ENCODE peak calls at places on chromosomes 6 and 20, in four cellular contexts. V, N, O and F are unnamed samples.

GRCh38 chr6:161137320-161137719 is 136.5 kb downstream of the AGPAT4 start:
- DNase-seq in N (no peak), O (no peak), V (no peak), F (no peak)

GRCh38 chr6:142855877-142856606 is 88.9 kb downstream of the HIVEP2 start:
- DNase-seq in V (no peak), O (no peak), N (no peak), F (no peak)

GRCh38 chr6:122020588-122021271 is 378.7 kb upstream of the HSF2 start:
- DNase-seq in V (no peak), N (no peak), O (no peak), F (peak; percentile 75)

GRCh38 chr6:152566040-152566875 is 70.9 kb downstream of the SYNE1 start:
- DNase-seq in N (no peak), O (no peak), V (no peak), F (no peak)

GRCh38 chr20:62063601-62063980 is 2.1 kb downstream of the TAF4 start:
- DNase-seq in N (peak; percentile 26), O (no peak), V (no peak), F (peak; percentile 61)

GRCh38 chr20:63830821-63831593 is at the start of gene ZBTB46:
- DNase-seq in N (no peak), V (peak; percentile 72), O (no peak), F (peak; percentile 48)

GRCh38 chr6:7439243-7439642 is 49.6 kb downstream of the RIOK1 start:
- DNase-seq in O (no peak), N (no peak), V (no peak), F (no peak)

GRCh38 chr20:33554914-33555420 is 65.1 kb downstream of the CBFA2T2 start:
- DNase-seq in O (no peak), N (peak; percentile 95), V (peak; percentile 54), F (peak; percentile 98)

GRCh38 chr6:56713285-56713684 is 70.6 kb upstream of the DST start:
- DNase-seq in V (peak; percentile 14), N (peak; percentile 85), O (peak; percentile 63), F (peak; percentile 78)

GRCh38 chr6:105015482-105015881 is 58.6 kb downstream of the LIN28B start:
- DNase-seq in N (peak; percentile 16), O (no peak), V (no peak), F (peak; percentile 57)

GRCh38 chr6:87731818-87732661 is 30.0 kb upstream of the AKIRIN2 start:
- DNase-seq in N (peak; percentile 94), O (peak; percentile 93), V (peak; percentile 97), F (peak; percentile 93)

GRCh38 chr6:7035837-7036249 is 71.9 kb upstream of the RREB1 start:
- DNase-seq in V (no peak), O (no peak), N (no peak), F (no peak)

GRCh38 chr6:36722879-36723278 is 25.3 kb downstream of the RAB44 start:
- DNase-seq in O (no peak), V (no peak), N (no peak), F (no peak)

GRCh38 chr6:9334979-9335378 is 899.6 kb upstream of the SLC35B3 start:
- DNase-seq in N (no peak), O (no peak), V (no peak), F (no peak)

GRCh38 chr6:331622-332521 is 39.6 kb downstream of the DUSP22 start:
- DNase-seq in V (no peak), N (no peak), O (peak; percentile 47), F (no peak)

GRCh38 chr6:44487611-44488010 is 100.1 kb downstream of the CDC5L start:
- DNase-seq in O (no peak), N (no peak), V (no peak), F (no peak)

GRCh38 chr6:167351656-167352354 is 26.9 kb downstream of the TTLL2 start:
- DNase-seq in V (no peak), N (no peak), O (no peak), F (no peak)

GRCh38 chr6:137402143-137402542 is 92.1 kb downstream of the OLIG3 start:
- DNase-seq in O (no peak), V (no peak), N (no peak), F (no peak)

GRCh38 chr20:6944292-6944691 is 176.8 kb downstream of the BMP2 start:
- DNase-seq in O (no peak), V (no peak), N (no peak), F (no peak)

GRCh38 chr20:6942266-6942665 is 174.8 kb downstream of the BMP2 start:
- DNase-seq in V (no peak), O (no peak), N (no peak), F (no peak)

GRCh38 chr20:6940052-6940451 is 172.6 kb downstream of the BMP2 start:
- DNase-seq in V (no peak), O (no peak), N (no peak), F (no peak)
- H3K4me3 ChIP-seq in V (no peak overlapping the region), O (no peak overlapping the region), N (no peak overlapping the region), F (no peak overlapping the region)

GRCh38 chr20:31967830-31968249 is at the start of gene XKR7:
- DNase-seq in V (peak; percentile 12), N (no peak), O (no peak), F (no peak)

GRCh38 chr20:31972481-31973386 is 4.8 kb downstream of the XKR7 start:
- DNase-seq in N (no peak), O (no peak), V (no peak), F (no peak)

GRCh38 chr20:31966991-31967655 is 828 bp upstream of the XKR7 start:
- DNase-seq in V (no peak), N (no peak), O (no peak), F (no peak)

GRCh38 chr20:31962741-31963140 is 5.2 kb upstream of the XKR7 start:
- DNase-seq in O (no peak), N (no peak), V (no peak), F (no peak)

DNA sequence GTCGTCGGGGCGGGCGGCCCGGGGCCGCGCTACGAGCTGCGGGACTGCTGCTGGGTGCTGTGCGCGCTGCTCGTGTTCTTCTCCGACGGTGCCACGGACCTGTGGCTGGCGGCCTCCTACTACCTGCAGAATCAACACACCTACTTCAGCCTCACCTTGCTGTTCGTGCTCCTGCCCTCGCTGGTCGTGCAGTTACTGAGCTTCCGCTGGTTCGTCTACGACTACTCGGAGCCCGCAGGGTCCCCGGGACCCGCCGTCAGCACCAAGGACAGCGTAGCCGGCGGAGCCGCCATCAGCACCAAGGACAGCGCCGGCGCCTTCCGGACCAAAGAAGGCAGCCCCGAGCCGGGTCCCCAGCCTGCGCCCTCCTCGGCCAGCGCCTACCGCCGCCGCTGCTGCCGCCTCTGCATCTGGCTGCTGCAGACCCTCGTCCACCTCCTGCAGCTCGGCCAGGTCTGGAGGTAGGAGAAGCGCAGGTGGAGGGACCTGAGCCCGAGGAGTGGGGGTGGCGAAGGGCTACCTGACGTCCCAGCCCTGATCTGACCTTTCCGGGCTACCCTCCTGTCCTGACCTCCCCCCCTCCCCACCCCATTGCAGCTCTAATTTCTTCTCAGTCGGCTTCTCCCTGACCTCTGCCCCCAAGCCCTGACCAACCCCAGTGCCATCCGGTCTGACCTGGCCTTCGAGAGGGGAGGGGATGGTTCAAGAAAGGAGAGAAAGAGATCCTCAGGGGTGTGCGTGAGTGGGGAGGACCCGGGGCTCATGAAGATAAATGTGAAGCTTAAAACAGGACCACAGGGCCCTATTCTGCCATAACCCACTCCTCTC is 562 bp downstream of the XKR7 start:
- DNase-seq in N (peak; percentile 41), O (peak; percentile 75), V (peak; percentile 73), F (peak; percentile 73)
- H3K4me3 ChIP-seq in N (no peak overlapping the region), O (no peak overlapping the region), V (no peak overlapping the region), F (peak overlapping the region; percentile 10)

GRCh38 chr6:43299338-43300293 is 1.6 kb downstream of the SLC22A7 start:
- DNase-seq in N (no peak), V (no peak), O (no peak), F (no peak)

GRCh38 chr6:43301081-43301870 is 3.2 kb downstream of the SLC22A7 start:
- DNase-seq in N (no peak), V (no peak), O (no peak), F (no peak)

GRCh38 chr6:43297644-43298564 is at the start of gene SLC22A7:
- DNase-seq in N (peak; percentile 8), V (peak; percentile 81), O (no peak), F (no peak)

GRCh38 chr6:43296780-43297494 is 1.1 kb upstream of the SLC22A7 start:
- DNase-seq in O (no peak), V (no peak), N (no peak), F (no peak)

DNA sequence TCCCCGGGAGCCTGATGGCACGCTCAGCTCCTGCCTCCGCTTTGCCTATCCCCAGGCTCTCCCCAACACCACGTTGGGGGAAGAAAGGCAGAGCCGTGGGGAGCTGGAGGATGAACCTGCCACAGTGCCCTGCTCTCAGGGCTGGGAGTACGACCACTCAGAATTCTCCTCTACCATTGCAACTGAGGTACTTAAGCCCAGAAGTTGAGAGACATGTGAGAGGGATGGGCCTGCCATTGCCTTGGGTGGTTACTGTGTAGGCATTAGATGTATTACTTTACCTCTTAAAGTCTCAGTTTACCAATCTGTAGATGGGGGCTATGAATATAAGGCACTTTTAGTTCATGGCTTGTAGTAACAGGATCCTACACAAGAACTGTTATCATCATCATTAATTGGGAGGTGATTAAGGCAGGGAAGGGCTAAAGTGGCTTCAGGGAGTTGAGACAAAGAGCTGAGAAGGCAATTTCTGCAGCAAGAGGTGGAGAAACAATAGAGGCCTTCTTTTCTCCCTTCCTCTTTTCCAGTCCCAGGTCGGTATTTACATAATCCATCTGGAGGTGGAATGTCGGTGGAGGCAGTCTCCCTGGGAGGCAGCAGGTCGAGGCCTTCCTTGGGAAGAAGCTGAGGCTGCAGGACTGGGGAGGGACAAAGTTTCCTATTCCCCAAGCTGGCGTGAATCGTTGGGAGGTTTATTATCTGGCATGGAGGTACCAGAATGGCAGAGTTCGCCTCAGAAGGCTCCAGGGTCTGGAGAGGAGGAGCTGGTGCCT is 691 bp downstream of the SLC22A7 start:
- DNase-seq in N (no peak), V (no peak), O (no peak), F (no peak)
- H3K4me3 ChIP-seq in N (no peak overlapping the region), V (no peak overlapping the region), O (no peak overlapping the region), F (no peak overlapping the region)

GRCh38 chr6:31765559-31765909 is 3.1 kb downstream of the SAPCD1 start:
- DNase-seq in V (no peak), N (no peak), O (no peak), F (no peak)

GRCh38 chr6:31763617-31763940 is 1.1 kb downstream of the SAPCD1 start:
- DNase-seq in N (peak; percentile 33), O (no peak), V (no peak), F (peak; percentile 46)

GRCh38 chr6:31764239-31764638 is 1.8 kb downstream of the SAPCD1 start:
- DNase-seq in N (no peak), O (no peak), V (no peak), F (no peak)

GRCh38 chr6:31767096-31767645 is 4.7 kb downstream of the SAPCD1 start:
- DNase-seq in O (no peak), N (no peak), V (no peak), F (no peak)

DNA sequence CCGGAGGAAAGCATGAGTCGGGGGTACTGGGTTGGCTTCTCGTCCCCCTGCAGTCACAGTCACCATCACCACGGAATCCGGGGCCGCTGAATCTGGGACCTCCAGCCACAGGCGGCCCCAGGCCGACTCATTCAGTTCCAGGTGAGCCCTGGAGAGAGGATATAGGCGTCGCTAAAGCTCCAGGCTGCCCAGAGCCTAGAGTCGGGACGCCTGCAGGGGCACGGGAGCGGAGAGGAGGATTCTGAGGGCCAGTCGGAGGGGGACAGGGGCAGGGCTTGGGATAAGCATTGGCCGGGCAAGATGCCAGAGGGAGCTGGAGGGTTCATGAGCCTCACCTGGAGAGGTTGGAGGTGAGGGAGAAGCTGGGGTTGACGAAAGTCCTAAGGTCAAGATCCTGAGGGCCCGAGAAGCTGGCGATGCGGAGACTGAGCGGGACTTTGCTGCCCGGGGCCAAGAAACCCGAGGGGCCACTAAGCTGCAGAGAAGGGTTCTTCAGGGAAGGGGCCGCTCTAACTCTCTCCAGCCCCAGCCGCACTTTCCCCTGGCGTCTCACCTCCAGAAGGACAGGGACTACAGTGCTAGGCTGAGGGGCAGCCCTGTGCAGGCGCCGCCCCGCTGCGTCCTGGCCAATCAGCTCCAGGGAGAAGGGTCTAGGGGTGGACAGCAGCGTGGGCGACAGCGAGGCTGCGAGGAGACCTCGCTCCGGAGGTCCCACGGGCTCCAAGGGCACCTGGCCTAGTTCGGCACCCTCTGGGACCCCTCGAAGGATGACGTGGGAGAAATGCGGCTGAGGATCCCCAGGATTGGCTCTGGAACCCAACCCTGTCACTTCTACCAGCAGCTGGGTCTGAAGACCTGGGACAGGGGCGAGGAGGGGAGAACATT is 3.7 kb downstream of the SAPCD1 start:
- DNase-seq in V (no peak), O (no peak), N (no peak), F (peak; percentile 14)
- H3K4me3 ChIP-seq in V (no peak overlapping the region), O (no peak overlapping the region), N (no peak overlapping the region), F (peak overlapping the region; percentile 42)